ENCODE peak calls at places on chromosomes 3 and 15, in eight cellular contexts. L is heart right ventricle, T is DND-41, V is K562, X is AG04450, D is GM23248, N is fibroblast of lung, W is right lobe of liver. F is an unnamed sample.

GRCh38 chr15:68693071-68693470 is 114.3 kb downstream of the CORO2B start:
- DNase-seq in X (no peak), W (no peak), V (no peak), T (peak; percentile 53), N (peak; percentile 33), D (no peak), L (no peak), F (no peak)

GRCh38 chr15:25798207-25798931 is 64.8 kb downstream of the ATP10A start:
- DNase-seq in T (no peak), N (no peak), L (no peak), X (no peak), V (no peak), D (peak; percentile 77), W (no peak), F (no peak)

GRCh38 chr15:69760263-69760855 is 307.7 kb downstream of the RPLP1 start:
- DNase-seq in W (no peak), X (no peak), L (no peak), D (peak; percentile 53), V (no peak), T (no peak), N (peak; percentile 80), F (no peak)

GRCh38 chr3:45367451-45367850 is 20.9 kb upstream of the LARS2 start:
- DNase-seq in X (peak; percentile 78), L (no peak), N (peak; percentile 78), W (no peak), T (no peak), D (peak; percentile 81), V (no peak), F (no peak)

GRCh38 chr3:72185549-72186484 is 400.9 kb upstream of the PROK2 start:
- DNase-seq in T (no peak), N (peak; percentile 75), D (peak; percentile 94), W (no peak), X (peak; percentile 11), L (no peak), V (peak; percentile 67), F (no peak)

GRCh38 chr3:162489853-162490252 is 993.2 kb downstream of the OTOL1 start:
- DNase-seq in T (no peak), W (no peak), V (no peak), D (peak; percentile 50), L (no peak), X (no peak), N (no peak), F (no peak)

GRCh38 chr15:87312221-87312620 is 944.3 kb downstream of the NTRK3 start:
- DNase-seq in N (no peak), X (no peak), W (no peak), L (no peak), V (no peak), D (no peak), T (no peak), F (no peak)

GRCh38 chr3:116473602-116474001 is 28.3 kb upstream of the LSAMP start:
- DNase-seq in N (peak; percentile 4), T (no peak), W (no peak), X (no peak), L (no peak), V (no peak), D (peak; percentile 11), F (no peak)

GRCh38 chr15:100663550-100664335 is 61.4 kb downstream of the ASB7 start:
- DNase-seq in N (no peak), V (no peak), X (no peak), W (no peak), D (no peak), T (no peak), L (no peak), F (no peak)

GRCh38 chr15:42495361-42496212 is at the start of gene SNAP23:
- DNase-seq in N (peak; percentile 94), T (peak; percentile 79), L (peak; percentile 93), X (peak; percentile 91), D (peak; percentile 98), W (peak; percentile 97), V (peak; percentile 94), F (peak; percentile 80)

GRCh38 chr15:62035256-62035908 is 24.9 kb downstream of the VPS13C start:
- DNase-seq in X (peak; percentile 6), W (no peak), L (no peak), D (peak; percentile 76), T (no peak), N (peak; percentile 55), V (no peak), F (no peak)

GRCh38 chr15:35713733-35714132 is 167.8 kb upstream of the DPH6 start:
- DNase-seq in X (no peak), T (no peak), L (no peak), V (no peak), D (peak; percentile 68), N (no peak), W (no peak), F (no peak)

GRCh38 chr3:115667175-115668065 is 44.1 kb downstream of the GAP43 start:
- DNase-seq in W (no peak), N (peak; percentile 40), X (no peak), V (no peak), T (no peak), L (no peak), D (peak; percentile 76), F (no peak)

GRCh38 chr3:10387881-10388621 is 67.1 kb upstream of the SEC13 start:
- DNase-seq in W (no peak), T (no peak), L (no peak), D (peak; percentile 27), N (peak; percentile 36), X (no peak), V (no peak), F (no peak)

DNA sequence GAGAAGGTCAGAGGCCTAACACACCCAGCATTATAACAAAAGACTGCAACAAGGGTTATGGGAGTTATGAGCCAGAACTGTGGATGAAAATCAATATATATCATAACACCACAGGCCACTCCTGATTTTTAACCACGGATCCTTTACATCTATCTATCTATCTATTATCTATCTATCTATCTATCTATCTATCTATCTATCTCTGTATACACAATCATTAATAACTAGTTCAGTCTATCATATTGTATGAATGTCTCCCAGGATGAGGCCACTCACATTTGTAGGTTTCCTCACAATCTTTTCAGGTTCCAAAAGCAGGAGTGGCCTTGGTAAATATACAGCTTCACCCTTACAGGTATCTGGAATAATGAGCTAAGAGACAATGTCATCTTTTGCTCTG is 94.2 kb downstream of the PDCD6IP start:
- DNase-seq in T (no peak), W (no peak), D (no peak), N (no peak), L (no peak), X (no peak), V (no peak), F (no peak)
- H3K27ac ChIP-seq in T (no peak overlapping the region), W (no peak overlapping the region), D (no peak overlapping the region), N (no peak overlapping the region), L (no peak overlapping the region), X (no peak overlapping the region), V (no peak overlapping the region), F (no peak overlapping the region)

GRCh38 chr3:159776779-159777178 is 211.9 kb upstream of the IL12A start:
- DNase-seq in L (no peak), D (peak; percentile 28), N (no peak), V (no peak), W (no peak), X (no peak), T (no peak), F (no peak)
- H3K27ac ChIP-seq in L (peak overlapping the region; percentile 83), D (peak overlapping the region; percentile 39), N (no peak overlapping the region), V (no peak overlapping the region), W (no peak overlapping the region), X (no peak overlapping the region), T (no peak overlapping the region), F (no peak overlapping the region)

DNA sequence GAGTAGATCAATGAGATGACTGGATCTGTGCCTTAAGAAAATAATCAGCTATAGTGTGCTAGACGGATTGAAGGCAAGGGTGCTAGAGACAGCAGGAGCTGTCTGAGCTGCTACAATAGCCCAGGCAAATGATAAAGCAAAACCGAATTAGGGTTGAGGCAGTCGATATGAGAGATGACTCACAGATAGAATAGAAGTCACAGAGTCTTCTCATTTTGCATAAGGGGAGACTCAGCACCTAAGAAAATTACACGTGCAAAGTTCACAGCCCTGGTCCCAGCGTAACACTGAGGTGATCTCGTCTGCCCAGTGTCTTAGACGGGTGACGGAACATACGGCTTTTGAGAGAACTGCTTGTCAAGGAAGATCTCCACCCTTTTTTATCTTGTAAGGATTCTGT is 11.6 kb downstream of the LPP start:
- DNase-seq in L (no peak), X (no peak), W (no peak), T (no peak), V (no peak), N (no peak), D (no peak), F (no peak)
- H3K27ac ChIP-seq in L (no peak overlapping the region), X (no peak overlapping the region), W (peak overlapping the region; percentile 100), T (no peak overlapping the region), V (no peak overlapping the region), N (no peak overlapping the region), D (no peak overlapping the region), F (no peak overlapping the region)

DNA sequence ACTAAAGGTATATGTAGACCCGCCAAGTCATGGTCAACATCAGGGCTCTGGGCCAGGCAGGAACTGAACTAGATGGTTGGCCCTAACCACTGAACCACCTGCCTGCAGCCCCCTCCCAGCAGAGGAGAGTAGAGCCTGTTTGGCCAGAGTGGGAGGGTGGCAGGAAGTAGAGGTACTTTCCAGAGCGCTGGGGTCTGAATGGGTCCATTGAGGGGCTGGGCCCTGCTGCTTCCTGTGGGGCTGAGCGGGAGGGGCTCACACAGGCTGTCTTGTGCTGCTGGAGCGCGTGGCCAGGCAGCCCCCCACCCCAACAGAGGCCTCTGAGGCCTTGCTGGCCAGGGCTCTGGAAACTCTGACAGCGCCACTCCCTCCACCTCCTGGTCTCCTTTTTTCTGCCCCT is 17.4 kb downstream of the CSPG4 start:
- DNase-seq in V (no peak), T (peak; percentile 15), X (no peak), W (no peak), D (no peak), N (no peak), L (no peak), F (no peak)
- H3K27ac ChIP-seq in V (peak overlapping the region; percentile 39), T (no peak overlapping the region), X (peak overlapping the region; percentile 97), W (no peak overlapping the region), D (no peak overlapping the region), N (peak overlapping the region; percentile 97), L (peak overlapping the region; percentile 82), F (no peak overlapping the region)

GRCh38 chr3:127915937-127916480 is 977 bp downstream of the KBTBD12 start:
- DNase-seq in L (no peak), D (peak; percentile 41), W (no peak), X (no peak), T (no peak), N (no peak), V (no peak), F (no peak)
- H3K27ac ChIP-seq in L (peak overlapping the region; percentile 89), D (no peak overlapping the region), W (no peak overlapping the region), X (no peak overlapping the region), T (no peak overlapping the region), N (no peak overlapping the region), V (no peak overlapping the region), F (no peak overlapping the region)

DNA sequence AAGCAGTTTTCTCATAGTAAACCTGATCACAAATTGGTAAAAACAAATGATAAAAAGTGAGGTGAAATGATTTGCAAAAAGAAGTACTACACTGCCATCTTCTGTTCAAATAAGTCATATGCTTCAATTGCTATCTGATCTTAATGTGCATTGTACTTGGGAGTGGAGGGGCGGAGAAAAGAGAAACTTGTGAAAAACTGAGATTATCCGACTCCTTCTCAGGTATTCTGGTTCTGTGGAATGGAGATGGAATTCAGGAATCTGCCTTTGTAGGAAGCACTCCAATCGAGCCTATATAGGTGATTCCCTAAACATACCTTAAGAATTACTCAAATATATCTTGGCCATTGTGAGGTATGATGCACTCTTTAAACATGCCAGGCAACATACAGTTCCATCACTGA is 180.6 kb downstream of the CHL1 start:
- DNase-seq in N (peak; percentile 74), D (peak; percentile 48), V (peak; percentile 20), T (no peak), W (no peak), X (no peak), L (no peak), F (no peak)
- H3K27ac ChIP-seq in N (no peak overlapping the region), D (no peak overlapping the region), V (no peak overlapping the region), T (no peak overlapping the region), W (no peak overlapping the region), X (no peak overlapping the region), L (no peak overlapping the region), F (no peak overlapping the region)

GRCh38 chr3:174243194-174243593 is 615.9 kb upstream of the NAALADL2 start:
- DNase-seq in T (no peak), N (peak; percentile 42), D (peak; percentile 66), L (no peak), X (no peak), W (no peak), V (no peak), F (no peak)
- H3K27ac ChIP-seq in T (no peak overlapping the region), N (no peak overlapping the region), D (peak overlapping the region; percentile 15), L (no peak overlapping the region), X (no peak overlapping the region), W (no peak overlapping the region), V (no peak overlapping the region), F (no peak overlapping the region)

F was measured in naive thymus-derived CD4-positive, alpha-beta T cell.